ENCODE peak calls at places on chromosomes 3 and 15, in ten cellular contexts. J is LHCN-M2; T is ACHN; G is HCEC 1CT; Y is activated CD4-positive, alpha-beta T cell treated with anti-CD3 and anti-CD28 coated beads for 48 hours; B is cardiac muscle cell; F is T-helper 9 cell; X is NCI-H1092 treated with DMSO at 0.1 percent for 48 hours; I is activated effector memory CD4-positive, alpha-beta T cell treated with anti-CD3 and anti-CD28 coated beads, Interleukin-2, amount 50 U/mL, for 16 hours; H is hippocampal formation. O is an unnamed sample.

GRCh38 chr15:63288342-63288741 is 10.9 kb downstream of the APH1B start:
- DNase-seq in G (no peak), Y (no peak), T (no peak), H (no peak), F (no peak), X (no peak), J (peak), B (no peak), I (no peak), O (no peak)

GRCh38 chr15:61426466-61426865 is 197.4 kb upstream of the RORA start:
- DNase-seq in B (peak), X (no peak), G (no peak), T (no peak), F (no peak), I (no peak), Y (no peak), H (no peak), J (no peak), O (no peak)

GRCh38 chr3:190361791-190362190 is 26.2 kb upstream of the CLDN16 start:
- DNase-seq in T (no peak), I (no peak), J (no peak), F (no peak), Y (no peak), B (no peak), H (no peak), X (no peak), G (no peak), O (no peak)

GRCh38 chr3:157373783-157374182 is 62.9 kb upstream of the PTX3 start:
- DNase-seq in I (no peak), F (no peak), J (no peak), T (no peak), X (no peak), Y (no peak), H (no peak), G (no peak), B (no peak), O (no peak)

GRCh38 chr3:193470710-193471109 is 84.0 kb downstream of the ATP13A4 start:
- DNase-seq in I (no peak), B (no peak), H (no peak), Y (no peak), X (no peak), G (no peak), T (no peak), J (no peak), F (no peak), O (no peak)

GRCh38 chr15:65323071-65323511 is 18.6 kb downstream of the RNU5B-1 start:
- DNase-seq in B (peak), F (no peak), I (no peak), H (peak), J (peak), T (no peak), G (no peak), Y (no peak), X (peak), O (no peak)

GRCh38 chr3:63908081-63908736 is 4.0 kb downstream of the SCAANT1 start:
- DNase-seq in H (no peak), F (no peak), J (no peak), Y (no peak), B (peak), I (no peak), X (no peak), G (peak), T (peak), O (no peak)

GRCh38 chr15:75775296-75776074 is 62.8 kb upstream of the CSPG4 start:
- DNase-seq in Y (no peak), F (no peak), G (no peak), B (no peak), X (no peak), J (no peak), I (peak), T (peak), H (no peak), O (no peak)

GRCh38 chr3:172591876-172592771 is 68.9 kb upstream of the TNFSF10 start:
- DNase-seq in F (peak), H (no peak), J (no peak), T (no peak), I (peak), B (no peak), Y (peak), X (no peak), G (no peak), O (no peak)

GRCh38 chr3:50137567-50137966 is 17.6 kb upstream of the SEMA3F start:
- DNase-seq in Y (no peak), X (no peak), I (no peak), F (no peak), J (no peak), T (no peak), B (no peak), H (no peak), G (no peak), O (no peak)

GRCh38 chr15:33131880-33132279 is 62.6 kb downstream of the FMN1 start:
- DNase-seq in G (peak), H (no peak), T (no peak), Y (no peak), J (peak), F (no peak), X (no peak), I (no peak), B (no peak), O (no peak)

GRCh38 chr15:39602143-39602542 is 21.3 kb downstream of the THBS1 start:
- DNase-seq in G (no peak), Y (no peak), F (no peak), T (no peak), X (no peak), B (no peak), I (no peak), J (no peak), H (no peak), O (no peak)

GRCh38 chr15:36361351-36361870 is 218.0 kb upstream of the CDIN1 start:
- DNase-seq in H (no peak), Y (no peak), X (no peak), J (peak), I (no peak), B (no peak), F (no peak), G (peak), T (peak), O (no peak)

GRCh38 chr15:62495670-62496328 is 330.7 kb upstream of the C2CD4B start:
- DNase-seq in Y (no peak), X (no peak), J (peak), H (no peak), G (peak), T (no peak), F (no peak), B (no peak), I (no peak), O (no peak)

GRCh38 chr3:194870394-194871110 is 184.9 kb downstream of the FAM43A start:
- DNase-seq in H (no peak), I (no peak), F (no peak), Y (no peak), X (no peak), T (no peak), B (peak), J (peak), G (no peak), O (no peak)

GRCh38 chr3:187567741-187568140 is 102.5 kb downstream of the SST start:
- DNase-seq in Y (no peak), G (peak), J (no peak), I (no peak), H (no peak), B (peak), F (no peak), T (peak), X (no peak), O (no peak)

GRCh38 chr3:101878589-101878988 is 29.3 kb downstream of the NFKBIZ start:
- DNase-seq in J (no peak), X (no peak), G (no peak), T (no peak), H (no peak), I (no peak), F (no peak), Y (no peak), B (no peak), O (no peak)

GRCh38 chr3:161406594-161407555 is 35.6 kb upstream of the SPTSSB start:
- DNase-seq in X (no peak), J (no peak), H (no peak), T (no peak), B (no peak), G (no peak), Y (no peak), F (no peak), I (no peak), O (no peak)

GRCh38 chr3:23888617-23889228 is 28.1 kb downstream of the NKIRAS1 start:
- DNase-seq in J (peak), T (peak), Y (no peak), G (peak), X (no peak), H (peak), B (no peak), F (no peak), I (no peak), O (no peak)

GRCh38 chr3:189630667-189631372 is 369 bp upstream of the TP63 start:
- DNase-seq in J (peak), B (no peak), G (no peak), F (no peak), H (no peak), T (no peak), I (no peak), Y (no peak), X (no peak), O (no peak)

GRCh38 chr3:111737712-111738097 is 121.4 kb upstream of the PHLDB2 start:
- DNase-seq in I (no peak), B (no peak), G (peak), H (no peak), Y (no peak), X (no peak), T (peak), J (peak), F (no peak), O (no peak)

GRCh38 chr3:172646439-172647015 is 64.3 kb downstream of the NCEH1 start:
- DNase-seq in J (peak), H (no peak), X (peak), I (no peak), G (peak), Y (no peak), F (no peak), B (no peak), T (no peak), O (no peak)

GRCh38 chr3:52238193-52238760 is 681 bp downstream of the TWF2 start:
- DNase-seq in T (peak), I (no peak), H (no peak), G (peak), Y (peak), X (no peak), B (no peak), J (no peak), F (no peak), O (no peak)

GRCh38 chr3:46709721-46710120 is 7.9 kb downstream of the PRSS50 start:
- DNase-seq in H (no peak), G (no peak), X (no peak), F (no peak), B (no peak), I (peak), Y (no peak), T (no peak), J (no peak), O (no peak)

GRCh38 chr15:92667291-92667904 is 11.8 kb upstream of the FAM174B start:
- DNase-seq in G (no peak), J (no peak), T (no peak), Y (no peak), H (no peak), I (no peak), B (no peak), F (no peak), X (peak), O (peak)

GRCh38 chr15:92897620-92898019 is 2.5 kb upstream of the CHD2 start:
- DNase-seq in J (no peak), G (no peak), T (no peak), H (no peak), F (no peak), X (no peak), I (no peak), B (no peak), Y (no peak), O (no peak)

GRCh38 chr3:159455741-159456181 is 532.9 kb upstream of the IL12A start:
- DNase-seq in I (no peak), G (no peak), T (no peak), Y (no peak), H (no peak), X (no peak), F (no peak), B (no peak), J (no peak), O (no peak)

GRCh38 chr3:20128378-20128777 is 57.6 kb downstream of the SGO1 start:
- DNase-seq in H (no peak), G (no peak), F (no peak), I (no peak), B (no peak), X (no peak), J (no peak), T (no peak), Y (no peak), O (no peak)

GRCh38 chr15:73704869-73705645 is 20.9 kb downstream of the CD276 start:
- DNase-seq in F (peak), J (peak), Y (peak), B (peak), X (peak), T (peak), G (peak), I (peak), H (no peak), O (peak)

GRCh38 chr3:188553569-188553968 is 399.6 kb downstream of the LPP start:
- DNase-seq in F (no peak), H (no peak), I (peak), B (no peak), G (no peak), J (peak), Y (peak), T (no peak), X (no peak), O (no peak)